ENCODE peak calls at places on chromosomes 4 and X, in eight cellular contexts. P, X, Y, Q, G, U, W and L are unnamed samples.

GRCh38 chrX:73446831-73447230 is at the start of gene CDX4:
- DNase-seq in P (no peak), X (no peak), Y (no peak), Q (no peak), G (no peak), U (no peak), W (no peak), L (no peak)

GRCh38 chrX:129945131-129945530 is 37.3 kb upstream of the BCORL1 start:
- DNase-seq in P (no peak), X (no peak), Y (no peak), Q (peak; percentile 22), G (no peak), U (no peak), W (no peak), L (no peak)

GRCh38 chrX:133985164-133986007 is at the start of gene GPC3:
- DNase-seq in P (no peak), X (no peak), Y (no peak), Q (peak; percentile 0), G (peak; percentile 8), U (peak; percentile 48), W (peak; percentile 39), L (peak; percentile 88)

GRCh38 chr4:13930155-13930554 is 302.6 kb upstream of the BOD1L1 start:
- DNase-seq in P (no peak), X (no peak), Y (no peak), Q (no peak), G (no peak), U (no peak), W (no peak), L (no peak)

GRCh38 chr4:145414224-145414623 is 67.4 kb upstream of the SMAD1 start:
- DNase-seq in P (no peak), X (no peak), Y (no peak), Q (no peak), G (no peak), U (no peak), W (no peak), L (no peak)

GRCh38 chr4:112765317-112765989 is 128.5 kb downstream of the LARP7 start:
- DNase-seq in P (no peak), X (peak; percentile 7), Y (no peak), Q (peak; percentile 18), G (no peak), U (no peak), W (no peak), L (no peak)

GRCh38 chrX:103716967-103717366 is 6.3 kb downstream of the TMEM31 start:
- DNase-seq in P (peak; percentile 87), X (no peak), Y (no peak), Q (peak; percentile 89), G (no peak), U (no peak), W (no peak), L (no peak)

GRCh38 chr4:86791126-86791525 is 58.1 kb downstream of the SLC10A6 start:
- DNase-seq in P (no peak), X (no peak), Y (no peak), Q (no peak), G (no peak), U (peak; percentile 8), W (no peak), L (no peak)

GRCh38 chr4:188989371-188989770 is 850.1 kb downstream of the TRIML1 start:
- DNase-seq in P (no peak), X (no peak), Y (no peak), Q (no peak), G (no peak), U (no peak), W (no peak), L (no peak)

GRCh38 chr4:55609393-55609821 is 17.4 kb upstream of the PDCL2 start:
- DNase-seq in P (peak; percentile 80), X (no peak), Y (no peak), Q (peak; percentile 2), G (no peak), U (no peak), W (no peak), L (no peak)

GRCh38 chr4:6062133-6062532 is 43.9 kb upstream of the C4orf50 start:
- DNase-seq in P (no peak), X (no peak), Y (no peak), Q (no peak), G (no peak), U (no peak), W (no peak), L (no peak)

GRCh38 chr4:27887646-27888045 is 1027.0 kb downstream of the STIM2 start:
- DNase-seq in P (no peak), X (no peak), Y (no peak), Q (no peak), G (no peak), U (no peak), W (no peak), L (no peak)

GRCh38 chrX:136473663-136474062 is 14.1 kb upstream of the BRS3 start:
- DNase-seq in P (no peak), X (no peak), Y (no peak), Q (no peak), G (no peak), U (no peak), W (no peak), L (no peak)

GRCh38 chrX:31126205-31126604 is 54.4 kb upstream of the FTHL17 start:
- DNase-seq in P (no peak), X (no peak), Y (no peak), Q (peak; percentile 14), G (no peak), U (no peak), W (no peak), L (no peak)

GRCh38 chrX:43939187-43939926 is 33.8 kb downstream of the NDP start:
- DNase-seq in P (no peak), X (no peak), Y (no peak), Q (peak; percentile 3), G (no peak), U (no peak), W (no peak), L (no peak)

GRCh38 chrX:115625577-115626301 is 64.8 kb downstream of the PLS3 start:
- DNase-seq in P (no peak), X (no peak), Y (no peak), Q (peak; percentile 57), G (no peak), U (no peak), W (no peak), L (no peak)

GRCh38 chr4:31089815-31090214 is 369.6 kb downstream of the PCDH7 start:
- DNase-seq in P (peak; percentile 97), X (no peak), Y (no peak), Q (peak; percentile 57), G (no peak), U (no peak), W (peak; percentile 92), L (no peak)

GRCh38 chrX:131763674-131764073 is 219.8 kb downstream of the OR13H1 start:
- DNase-seq in P (no peak), X (peak; percentile 95), Y (no peak), Q (peak; percentile 85), G (peak; percentile 69), U (no peak), W (peak; percentile 85), L (peak; percentile 64)

GRCh38 chrX:45669715-45670360 is 469.2 kb upstream of the DIPK2B start:
- DNase-seq in P (no peak), X (no peak), Y (no peak), Q (peak; percentile 38), G (no peak), U (no peak), W (no peak), L (no peak)

GRCh38 chr4:35793045-35793722 is 451.1 kb downstream of the ARAP2 start:
- DNase-seq in P (no peak), X (no peak), Y (no peak), Q (no peak), G (no peak), U (no peak), W (no peak), L (no peak)

GRCh38 chr4:176270669-176271068 is 1.6 kb upstream of the ASB5 start:
- DNase-seq in P (peak; percentile 93), X (no peak), Y (no peak), Q (peak; percentile 100), G (peak; percentile 73), U (no peak), W (no peak), L (no peak)

GRCh38 chrX:110316351-110317078 is 1.4 kb downstream of the AMMECR1 start:
- DNase-seq in P (no peak), X (no peak), Y (no peak), Q (no peak), G (no peak), U (no peak), W (no peak), L (no peak)

GRCh38 chrX:23668335-23668734 is 1.0 kb downstream of the PRDX4 start:
- DNase-seq in P (no peak), X (peak; percentile 24), Y (no peak), Q (no peak), G (no peak), U (no peak), W (no peak), L (no peak)

GRCh38 chrX:19888419-19888879 is 1.0 kb upstream of the SH3KBP1 start:
- DNase-seq in P (peak; percentile 70), X (no peak), Y (no peak), Q (peak; percentile 77), G (peak; percentile 84), U (peak; percentile 29), W (no peak), L (no peak)

GRCh38 chr4:127479031-127479622 is 153.6 kb upstream of the INTU start:
- DNase-seq in P (peak; percentile 39), X (no peak), Y (no peak), Q (peak; percentile 52), G (peak; percentile 0), U (no peak), W (no peak), L (no peak)

DNA sequence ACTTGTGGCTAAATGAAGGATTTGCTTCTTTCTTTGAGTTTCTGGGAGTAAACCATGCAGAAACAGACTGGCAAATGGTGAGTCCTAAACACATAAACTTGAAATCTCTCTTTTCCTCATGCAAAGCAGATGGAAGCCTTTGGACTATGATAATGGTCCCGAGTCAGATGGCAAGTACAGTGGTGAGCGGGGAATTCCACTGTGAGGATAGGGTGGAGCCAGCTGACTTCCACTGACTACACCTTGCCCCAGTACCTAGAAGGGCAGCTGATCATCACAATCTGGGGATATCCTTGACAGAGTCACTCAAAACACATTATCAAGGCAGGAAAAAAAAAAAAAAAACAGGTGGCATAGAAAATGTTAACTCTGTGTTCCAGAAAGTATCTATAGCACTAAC is 34.3 kb downstream of the ENPEP start:
- DNase-seq in P (no peak), X (no peak), Y (no peak), Q (no peak), G (no peak), U (no peak), W (no peak), L (no peak)
- TF ChIP-seq CTCF in P (no peak), X (no peak), Y (no peak), Q (no peak), G (no peak), U (no peak), W (no peak), L (no peak)

GRCh38 chr4:110683600-110683999 is 60.7 kb upstream of the PITX2 start:
- DNase-seq in P (no peak), X (no peak), Y (no peak), Q (no peak), G (no peak), U (no peak), W (no peak), L (no peak)
- TF ChIP-seq CTCF in P (no peak), X (no peak), Y (no peak), Q (no peak), G (no peak), U (no peak), W (no peak), L (no peak)

GRCh38 chr4:94621491-94622080 is 136.2 kb upstream of the BMPR1B start:
- DNase-seq in P (peak; percentile 40), X (no peak), Y (no peak), Q (peak; percentile 61), G (peak; percentile 21), U (peak; percentile 27), W (no peak), L (no peak)
- TF ChIP-seq CTCF in P (peak; percentile 76), X (peak; percentile 68), Y (peak; percentile 36), Q (peak; percentile 93), G (peak; percentile 82), U (peak; percentile 87), W (peak; percentile 85), L (peak; percentile 81)

GRCh38 chr4:78665216-78665615 is 110.9 kb upstream of the BMP2K start:
- DNase-seq in P (no peak), X (no peak), Y (no peak), Q (no peak), G (no peak), U (no peak), W (no peak), L (no peak)
- TF ChIP-seq CTCF in P (no peak), X (no peak), Y (no peak), Q (no peak), G (no peak), U (no peak), W (no peak), L (no peak)